ENCODE peak calls at places on chromosomes 1 and 21, in four cellular contexts. T is GM03348, W is hepatic stellate cell, I is A549. Q is an unnamed sample.

GRCh38 chr1:7784492-7785071 is 491 bp downstream of the PER3 start:
- DNase-seq in I (no peak), T (no peak), W (no peak), Q (no peak)

GRCh38 chr1:91026320-91026719 is 4.5 kb upstream of the ZNF644 start:
- DNase-seq in T (no peak), W (no peak), I (no peak), Q (no peak)

GRCh38 chr1:245091171-245091621 is 63.6 kb upstream of the KIF26B start:
- DNase-seq in I (no peak), T (no peak), W (no peak), Q (no peak)

GRCh38 chr1:27575861-27576331 is 28.0 kb downstream of the AHDC1 start:
- DNase-seq in W (peak), T (peak), I (peak), Q (peak)

GRCh38 chr21:34812510-34813265 is 143.9 kb downstream of the CLIC6 start:
- DNase-seq in W (peak), I (no peak), T (peak), Q (no peak)

GRCh38 chr1:229411434-229412055 is 22.3 kb downstream of the ACTA1 start:
- DNase-seq in W (no peak), I (no peak), T (no peak), Q (no peak)

GRCh38 chr1:25658791-25659431 is 42.3 kb downstream of the MAN1C1 start:
- DNase-seq in W (no peak), I (no peak), T (peak), Q (no peak)

GRCh38 chr1:181482001-181482430 is 1.3 kb upstream of the CACNA1E start:
- DNase-seq in I (no peak), W (no peak), T (no peak), Q (no peak)

GRCh38 chr21:31133243-31133830 is 95.1 kb upstream of the KRTAP19-8 start:
- DNase-seq in W (no peak), I (no peak), T (no peak), Q (no peak)

GRCh38 chr1:95578462-95578861 is 344.5 kb downstream of the RWDD3 start:
- DNase-seq in I (no peak), W (no peak), T (no peak), Q (no peak)

Q was measured in Caco-2.